ENCODE peak calls at places on chromosomes 11 and 22, in five cellular contexts. I is CD8-positive, alpha-beta memory T cell; O is right atrium auricular region; W is effector memory CD4-positive, alpha-beta T cell; R is SJCRH30. D is an unnamed sample.

GRCh38 chr11:86442827-86443226 is 68.1 kb downstream of the CCDC81 start:
- DNase-seq in I (no peak), W (no peak), O (no peak), R (no peak), D (no peak)

GRCh38 chr11:69830086-69830485 is 10.9 kb upstream of the FGF3 start:
- DNase-seq in O (no peak), W (no peak), R (no peak), I (no peak), D (no peak)

GRCh38 chr11:1130276-1131032 is 27.3 kb upstream of the MUC5AC start:
- DNase-seq in W (no peak), R (no peak), O (no peak), I (no peak), D (no peak)

GRCh38 chr11:60169264-60169915 is 13.5 kb downstream of the MS4A6A start:
- DNase-seq in W (no peak), R (peak; percentile 17), I (no peak), O (no peak), D (no peak)

GRCh38 chr11:66409226-66409625 is 11.6 kb upstream of the NPAS4 start:
- DNase-seq in O (no peak), R (no peak), I (no peak), W (no peak), D (no peak)

GRCh38 chr11:110613526-110613925 is 98.7 kb downstream of the ARHGAP20 start:
- DNase-seq in W (no peak), I (no peak), R (no peak), O (no peak), D (no peak)

GRCh38 chr11:47369676-47370075 is 8.7 kb downstream of the SPI1 start:
- DNase-seq in R (no peak), O (no peak), W (no peak), I (no peak), D (no peak)

GRCh38 chr22:23177197-23177596 is 3.1 kb upstream of the BCR start:
- DNase-seq in W (no peak), R (no peak), I (no peak), O (no peak), D (no peak)

GRCh38 chr11:60847281-60847680 is 5.4 kb downstream of the CCDC86 start:
- DNase-seq in W (no peak), I (no peak), O (no peak), R (no peak), D (no peak)

GRCh38 chr22:33028191-33028700 is 29.9 kb downstream of the SYN3 start:
- DNase-seq in I (no peak), W (no peak), R (no peak), O (peak; percentile 4), D (no peak)

GRCh38 chr11:127919206-127920000 is 668.0 kb downstream of the ETS1 start:
- DNase-seq in R (no peak), I (no peak), O (no peak), W (no peak), D (no peak)

GRCh38 chr11:121099885-121100284 is 1.2 kb upstream of the TECTA start:
- DNase-seq in R (no peak), I (no peak), O (no peak), W (no peak), D (no peak)

GRCh38 chr11:108223449-108224149 is 732 bp downstream of the ATM start:
- DNase-seq in W (no peak), I (no peak), R (no peak), O (no peak), D (peak; percentile 79)

GRCh38 chr11:31060880-31061279 is 308.7 kb downstream of the DCDC1 start:
- DNase-seq in R (peak; percentile 5), O (no peak), W (no peak), I (no peak), D (no peak)

GRCh38 chr11:84993386-84993785 is 633.8 kb downstream of the DLG2 start:
- DNase-seq in I (no peak), W (no peak), O (no peak), R (peak; percentile 16), D (no peak)

GRCh38 chr11:12017865-12018453 is 9.5 kb upstream of the DKK3 start:
- DNase-seq in I (no peak), R (no peak), O (no peak), W (no peak), D (no peak)

GRCh38 chr22:46366327-46366731 is 30.8 kb downstream of the TRMU start:
- DNase-seq in I (no peak), R (no peak), W (no peak), O (no peak), D (no peak)

GRCh38 chr11:45713573-45713972 is 48.2 kb upstream of the CHST1 start:
- DNase-seq in R (no peak), W (no peak), O (no peak), I (no peak), D (no peak)

GRCh38 chr22:17477401-17477833 is 85.9 kb upstream of the SLC25A18 start:
- DNase-seq in O (peak; percentile 67), I (no peak), R (no peak), W (no peak), D (no peak)

GRCh38 chr22:44357962-44358553 is 45.3 kb upstream of the SHISAL1 start:
- DNase-seq in R (no peak), W (no peak), I (no peak), O (peak; percentile 77), D (no peak)

GRCh38 chr11:102868359-102868758 is 6.4 kb downstream of the MMP12 start:
- DNase-seq in R (no peak), I (no peak), O (no peak), W (no peak), D (no peak)

GRCh38 chr11:74453373-74453975 is 13.9 kb downstream of the KCNE3 start:
- DNase-seq in R (peak; percentile 76), W (peak; percentile 16), I (peak; percentile 25), O (peak; percentile 72), D (peak; percentile 7)

GRCh38 chr11:76139317-76139716 is 67.0 kb downstream of the WNT11 start:
- DNase-seq in I (no peak), R (no peak), O (no peak), W (no peak), D (no peak)

GRCh38 chr22:33589297-33589696 is 331.0 kb downstream of the LARGE1 start:
- DNase-seq in I (no peak), R (no peak), O (no peak), W (no peak), D (no peak)

DNA sequence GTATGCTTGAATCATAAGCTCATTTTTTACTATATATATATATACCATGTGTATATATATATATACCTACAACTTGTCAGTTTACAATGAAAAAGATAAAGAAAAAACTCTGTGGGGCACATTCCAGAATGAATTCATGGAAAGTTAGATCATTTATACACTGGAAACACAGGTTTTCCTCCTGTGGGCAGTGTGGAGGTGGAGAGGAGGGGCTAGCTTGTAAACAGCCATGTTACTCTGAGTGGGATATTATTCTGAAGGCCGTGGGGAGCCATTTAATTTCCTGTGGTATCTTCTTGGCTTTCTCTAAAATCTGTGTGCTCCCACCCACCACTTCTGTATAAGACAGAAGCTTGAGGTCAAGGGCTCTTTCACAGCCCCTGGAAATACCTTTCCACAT is 273.4 kb upstream of the MTNR1B start:
- DNase-seq in I (no peak), W (no peak), O (no peak), R (no peak), D (no peak)
- H3K27me3 ChIP-seq in I (no peaks in the 10 kb centered on the region), W (no peaks in the 10 kb centered on the region), O (no peaks in the 10 kb centered on the region), R (no peaks in the 10 kb centered on the region), D (no peaks in the 10 kb centered on the region)

DNA sequence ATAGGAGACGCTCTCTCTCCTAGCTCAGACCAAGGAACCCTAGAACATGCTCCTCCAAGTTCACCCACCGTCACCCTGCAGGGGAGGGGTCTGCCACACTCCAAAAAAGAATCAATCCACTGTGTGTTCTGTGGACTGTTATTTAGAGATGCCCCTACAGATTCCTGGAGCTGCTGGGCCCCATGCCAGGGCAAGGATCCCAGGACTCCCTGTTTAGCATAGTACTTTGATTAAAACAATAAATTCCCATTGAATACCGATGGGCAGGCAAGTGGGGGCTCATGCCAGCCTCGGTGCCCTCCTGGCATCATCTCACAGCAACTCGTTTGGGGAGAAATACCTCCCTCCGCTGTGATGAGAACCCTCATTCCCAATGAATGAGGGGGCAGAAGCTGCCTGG is 247.5 kb downstream of the ST3GAL4 start:
- DNase-seq in I (no peak), R (no peak), W (no peak), O (no peak), D (no peak)
- H3K4me1 ChIP-seq in I (no peaks in the 10 kb centered on the region), R (no peaks in the 10 kb centered on the region), W (no peaks in the 10 kb centered on the region), O (no peaks in the 10 kb centered on the region), D (no peaks in the 10 kb centered on the region)

DNA sequence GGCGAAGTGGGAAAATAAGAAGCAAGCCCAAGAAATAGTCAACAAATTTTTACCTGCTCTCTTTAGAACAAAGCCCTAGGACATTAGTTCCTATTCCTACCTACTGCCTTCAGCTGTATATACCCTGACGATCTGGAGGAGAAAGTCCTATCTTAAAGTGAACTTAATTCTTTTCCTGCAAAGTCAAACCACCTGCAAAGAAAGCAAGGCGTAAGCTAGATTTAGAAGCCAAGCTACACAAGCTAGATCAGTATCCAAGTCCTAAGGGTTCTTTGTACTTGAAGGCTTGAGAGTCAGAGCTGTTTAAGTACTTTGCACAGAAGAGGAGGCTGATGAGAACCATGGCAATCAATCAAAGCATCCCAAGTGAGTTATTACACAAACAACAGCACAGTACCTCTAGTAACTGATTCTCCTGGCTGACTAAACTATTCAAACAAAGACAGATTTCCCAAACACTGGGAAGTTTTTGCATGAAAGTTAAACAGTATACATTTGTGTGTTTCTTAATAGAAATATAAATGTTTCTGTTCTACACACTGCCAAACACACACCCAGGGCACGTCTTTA is 1.9 kb downstream of the CDON start:
- DNase-seq in R (peak; percentile 20), I (no peak), W (no peak), O (no peak), D (no peak)
- H3K4me3 ChIP-seq in R (peak overlapping the region; percentile 67), I (no peak overlapping the region), W (no peak overlapping the region), O (no peak overlapping the region), D (no peak overlapping the region)

GRCh38 chr22:49147617-49148175 is 680.0 kb downstream of the BRD1 start:
- DNase-seq in R (no peak), O (no peak), I (no peak), W (no peak), D (no peak)

GRCh38 chr22:49150801-49151221 is 676.9 kb downstream of the BRD1 start:
- DNase-seq in O (no peak), R (no peak), I (no peak), W (no peak), D (no peak)

GRCh38 chr22:49151256-49152131 is 676.2 kb downstream of the BRD1 start:
- DNase-seq in R (no peak), W (no peak), I (no peak), O (no peak), D (no peak)

GRCh38 chr22:49148895-49149418 is 678.7 kb downstream of the BRD1 start:
- DNase-seq in R (no peak), I (no peak), W (no peak), O (no peak), D (no peak)

GRCh38 chr22:49149721-49150608 is 677.7 kb downstream of the BRD1 start:
- DNase-seq in W (no peak), O (no peak), I (no peak), R (no peak), D (no peak)
- H3K27me3 ChIP-seq in W (no peaks in the 10 kb centered on the region), O (no peaks in the 10 kb centered on the region), I (no peaks in the 10 kb centered on the region), R (peaks cover 58% of the 10 kb centered on the region), D (no peaks in the 10 kb centered on the region)

GRCh38 chr22:42318967-42319366 is 48.5 kb upstream of the TCF20 start:
- DNase-seq in W (no peak), O (no peak), R (no peak), I (no peak), D (no peak)
- H3K4me1 ChIP-seq in W (peaks cover 6% of the 10 kb centered on the region), O (peaks cover 9% of the 10 kb centered on the region), R (peaks cover 3% of the 10 kb centered on the region), I (peaks cover 23% of the 10 kb centered on the region), D (peaks cover 23% of the 10 kb centered on the region)